ENCODE peak calls at places on chromosomes 2 and 18, in ten cellular contexts. F is spleen; V is right cardiac atrium; U is left ventricle myocardium inferior; G is thyroid gland; W is GM23338; A is CD4-positive, alpha-beta memory T cell; M is GM23248; I is heart left ventricle; T is Caco-2. C is an unnamed sample.

GRCh38 chr2:240591226-240591625 is 4.7 kb downstream of the CAPN10 start:
- DNase-seq in F (peak; percentile 34), T (no peak), A (peak; percentile 25), W (no peak), M (peak; percentile 11), G (no peak), U (no peak), I (no peak), V (no peak), C (no peak)

GRCh38 chr2:104378853-104379374 is 475.0 kb upstream of the POU3F3 start:
- DNase-seq in I (no peak), T (no peak), W (peak; percentile 75), F (no peak), M (peak; percentile 30), V (no peak), U (no peak), G (peak; percentile 13), A (no peak), C (no peak)

GRCh38 chr2:78979380-78980238 is 45.9 kb upstream of the REG3G start:
- DNase-seq in W (peak; percentile 82), A (no peak), U (no peak), M (peak; percentile 39), F (no peak), G (peak; percentile 77), I (no peak), T (peak; percentile 73), V (no peak), C (peak; percentile 72)

GRCh38 chr18:6328624-6329016 is 86.1 kb downstream of the L3MBTL4 start:
- DNase-seq in T (no peak), I (no peak), W (no peak), U (no peak), F (no peak), M (no peak), V (peak; percentile 52), A (no peak), G (peak; percentile 29), C (peak; percentile 65)

GRCh38 chr18:60246606-60247005 is 126.0 kb downstream of the MC4R start:
- DNase-seq in W (no peak), F (no peak), T (no peak), A (no peak), M (no peak), U (no peak), I (no peak), V (no peak), G (no peak), C (no peak)

GRCh38 chr2:237072067-237072931 is 13.4 kb upstream of the COPS8 start:
- DNase-seq in W (peak; percentile 81), G (peak; percentile 77), M (peak; percentile 71), I (peak; percentile 82), T (peak; percentile 76), V (peak; percentile 87), U (peak; percentile 75), F (peak; percentile 91), A (peak; percentile 53), C (peak; percentile 72)

GRCh38 chr18:61333746-61334490 is 688 bp downstream of the CDH20 start:
- DNase-seq in A (no peak), I (no peak), F (peak; percentile 66), G (no peak), V (peak; percentile 51), M (peak; percentile 44), W (peak; percentile 65), U (no peak), T (no peak), C (no peak)

GRCh38 chr2:190181066-190181681 is 118.6 kb upstream of the MSTN start:
- DNase-seq in I (no peak), U (no peak), T (no peak), A (no peak), F (no peak), M (peak; percentile 56), V (no peak), W (no peak), G (no peak), C (no peak)

GRCh38 chr2:189657867-189658266 is 3.4 kb upstream of the ASNSD1 start:
- DNase-seq in G (no peak), W (no peak), M (no peak), I (no peak), U (peak; percentile 23), V (peak; percentile 78), T (peak; percentile 45), A (peak; percentile 71), F (peak; percentile 74), C (no peak)

GRCh38 chr18:11518788-11519685 is 90.4 kb upstream of the SLC35G4 start:
- DNase-seq in A (no peak), T (peak; percentile 67), W (peak; percentile 91), I (peak; percentile 67), U (no peak), F (no peak), V (peak; percentile 64), M (peak; percentile 46), G (peak; percentile 73), C (peak; percentile 56)

GRCh38 chr18:47873625-47874024 is 56.8 kb downstream of the SMAD2 start:
- DNase-seq in F (no peak), I (no peak), G (peak; percentile 15), V (no peak), M (no peak), U (no peak), T (no peak), W (no peak), A (no peak), C (no peak)

GRCh38 chr2:63710732-63711131 is 122.0 kb downstream of the MDH1 start:
- DNase-seq in U (no peak), F (no peak), G (no peak), V (no peak), T (no peak), M (no peak), I (no peak), W (no peak), A (no peak), C (no peak)

GRCh38 chr18:11259421-11259820 is 110.1 kb upstream of the PIEZO2 start:
- DNase-seq in M (no peak), I (no peak), U (peak; percentile 36), A (no peak), F (no peak), G (peak; percentile 10), V (peak; percentile 82), T (no peak), W (peak; percentile 28), C (peak; percentile 49)

DNA sequence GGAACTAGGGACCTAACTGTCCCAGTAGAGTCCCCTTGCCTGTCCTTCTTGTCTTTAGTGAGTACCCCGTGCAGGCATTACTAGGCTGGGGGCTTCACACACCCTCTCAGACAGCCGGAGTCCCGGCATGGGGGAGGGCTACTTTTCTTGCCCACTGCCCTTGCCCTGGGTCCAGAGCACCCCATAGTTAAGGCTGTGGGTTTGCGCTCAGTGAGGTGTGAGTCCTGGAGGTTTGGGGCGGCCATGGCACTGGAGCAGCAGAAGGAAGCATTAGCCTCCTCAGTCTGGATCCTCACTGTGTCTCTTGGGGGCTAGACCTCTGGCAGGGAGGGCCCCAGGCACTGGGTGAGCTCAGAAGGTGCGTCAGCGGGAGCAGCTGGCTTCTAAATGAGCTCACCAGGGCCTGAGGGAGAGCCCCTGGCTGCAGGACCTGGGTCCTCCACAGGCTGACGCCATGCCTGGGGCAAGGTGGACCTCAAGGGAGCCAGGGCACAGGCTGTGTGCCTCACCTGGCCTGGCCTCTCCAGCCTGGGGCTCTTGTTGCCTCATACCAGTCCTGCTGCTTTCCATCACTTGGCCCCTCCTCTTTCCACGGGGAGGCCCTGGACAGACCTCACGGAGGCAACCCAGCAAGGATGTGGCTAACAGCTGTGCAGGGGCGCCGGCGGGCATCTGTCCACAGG is 27.4 kb downstream of the HS6ST1 start:
- DNase-seq in G (no peak), U (no peak), W (no peak), F (peak; percentile 72), T (no peak), M (no peak), A (peak; percentile 21), I (no peak), V (peak; percentile 36), C (no peak)
- H3K4me1 ChIP-seq in G (no peaks in the 10 kb centered on the region), U (peaks cover 75% of the 10 kb centered on the region), W (peaks cover 21% of the 10 kb centered on the region), F (peaks cover 14% of the 10 kb centered on the region), T (no peaks in the 10 kb centered on the region), M (no peaks in the 10 kb centered on the region), A (no peaks in the 10 kb centered on the region), I (peaks cover 52% of the 10 kb centered on the region), V (peaks cover 2% of the 10 kb centered on the region), C (peaks cover 58% of the 10 kb centered on the region)

GRCh38 chr2:81260320-81260719 is 955.8 kb upstream of the LRRTM1 start:
- DNase-seq in T (no peak), A (no peak), G (no peak), W (no peak), U (no peak), F (no peak), V (no peak), I (no peak), M (no peak), C (no peak)
- H3K4me1 ChIP-seq in T (no peaks in the 10 kb centered on the region), A (no peaks in the 10 kb centered on the region), G (no peaks in the 10 kb centered on the region), W (no peaks in the 10 kb centered on the region), U (no peaks in the 10 kb centered on the region), F (no peaks in the 10 kb centered on the region), V (no peaks in the 10 kb centered on the region), I (no peaks in the 10 kb centered on the region), M (no peaks in the 10 kb centered on the region), C (no peaks in the 10 kb centered on the region)

GRCh38 chr2:43127208-43127940 is 99.0 kb downstream of the ZFP36L2 start:
- DNase-seq in M (peak; percentile 50), V (peak; percentile 88), T (peak; percentile 72), I (peak; percentile 92), U (peak; percentile 70), G (peak; percentile 63), F (peak; percentile 97), W (peak; percentile 93), A (peak; percentile 86), C (peak; percentile 60)

GRCh38 chr2:43127941-43128561 is 98.4 kb downstream of the ZFP36L2 start:
- DNase-seq in T (no peak), U (no peak), V (peak; percentile 48), M (no peak), G (no peak), I (no peak), W (no peak), F (peak; percentile 80), A (peak; percentile 52), C (no peak)

GRCh38 chr2:43129676-43130547 is 96.5 kb downstream of the ZFP36L2 start:
- DNase-seq in F (peak; percentile 90), W (no peak), I (no peak), T (peak; percentile 35), U (peak; percentile 60), V (peak; percentile 78), A (peak; percentile 73), M (no peak), G (peak; percentile 64), C (no peak)

GRCh38 chr2:43130548-43130875 is 95.9 kb downstream of the ZFP36L2 start:
- DNase-seq in A (no peak), W (no peak), G (no peak), I (no peak), F (peak; percentile 87), U (no peak), M (no peak), V (peak; percentile 43), T (no peak), C (no peak)

DNA sequence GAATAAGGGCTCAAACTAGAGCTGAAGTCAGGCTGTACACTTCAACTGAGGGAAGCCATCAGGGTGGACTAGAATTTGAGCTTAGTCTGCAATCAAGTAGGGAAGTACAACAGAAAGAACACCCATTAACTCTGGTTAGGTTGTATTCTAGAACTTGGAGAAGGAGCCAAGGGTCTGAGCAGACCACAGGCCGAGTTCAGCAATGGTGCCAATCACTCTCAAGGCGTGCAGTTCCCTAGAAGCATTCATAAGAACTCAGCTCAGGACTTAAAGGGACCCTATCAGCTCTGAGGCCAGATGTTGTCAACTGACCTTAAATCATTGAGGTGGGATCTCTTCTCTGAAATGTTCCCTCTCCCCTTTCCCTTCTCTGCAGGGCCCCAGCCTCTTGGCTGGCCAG is 97.2 kb downstream of the ZFP36L2 start:
- DNase-seq in W (no peak), U (no peak), F (no peak), I (no peak), A (no peak), G (no peak), T (no peak), V (no peak), M (no peak), C (no peak)
- H3K4me1 ChIP-seq in W (no peaks in the 10 kb centered on the region), U (peaks cover 60% of the 10 kb centered on the region), F (peaks cover 64% of the 10 kb centered on the region), I (peaks cover 40% of the 10 kb centered on the region), A (peaks cover 71% of the 10 kb centered on the region), G (no peaks in the 10 kb centered on the region), T (peaks cover 42% of the 10 kb centered on the region), V (peaks cover 12% of the 10 kb centered on the region), M (peaks cover 19% of the 10 kb centered on the region), C (peaks cover 32% of the 10 kb centered on the region)

GRCh38 chr2:18495058-18495457 is 65.4 kb downstream of the RDH14 start:
- DNase-seq in W (no peak), I (no peak), T (no peak), U (no peak), M (no peak), V (no peak), A (no peak), G (no peak), F (no peak), C (no peak)
- H3K4me1 ChIP-seq in W (no peaks in the 10 kb centered on the region), I (no peaks in the 10 kb centered on the region), T (peaks cover 11% of the 10 kb centered on the region), U (no peaks in the 10 kb centered on the region), M (no peaks in the 10 kb centered on the region), V (no peaks in the 10 kb centered on the region), A (no peaks in the 10 kb centered on the region), G (no peaks in the 10 kb centered on the region), F (no peaks in the 10 kb centered on the region), C (peaks cover 7% of the 10 kb centered on the region)

C was measured in body of pancreas.